ENCODE peak calls at places on chromosomes 5 and 9, in eight cellular contexts. One of them, this sample, is unnamed.

GRCh38 chr9:18296702-18297531 is 177.0 kb upstream of the ADAMTSL1 start:
- DNase-seq in activated effector memory CD4-positive, alpha-beta T cell treated with Interleukin-2 at 50 U/mL for 16 hours: no peak
- DNase-seq in MCF 10A: peak
- DNase-seq in NCI-H1092 treated with DMSO at 0.1 percent for 48 hours: no peak
- DNase-seq in H9: no peak
- DNase-seq in activated T-helper 1 cell treated with Interleukin-2 at 50 U/mL for 16 hours: no peak
- DNase-seq in Right ventricle myocardium inferior: no peak
- DNase-seq in posterior cingulate gyrus: no peak
- DNase-seq in this sample: no peak

GRCh38 chr9:91903126-91903911 is 46.7 kb downstream of the ROR2 start:
- DNase-seq in NCI-H1092 treated with DMSO at 0.1 percent for 48 hours: no peak
- DNase-seq in posterior cingulate gyrus: no peak
- DNase-seq in activated effector memory CD4-positive, alpha-beta T cell treated with Interleukin-2 at 50 U/mL for 16 hours: no peak
- DNase-seq in MCF 10A: no peak
- DNase-seq in Right ventricle myocardium inferior: no peak
- DNase-seq in activated T-helper 1 cell treated with Interleukin-2 at 50 U/mL for 16 hours: no peak
- DNase-seq in H9: no peak
- DNase-seq in this sample: no peak

GRCh38 chr9:99173570-99174504 is 47.9 kb downstream of the ALG2 start:
- DNase-seq in Right ventricle myocardium inferior: no peak
- DNase-seq in NCI-H1092 treated with DMSO at 0.1 percent for 48 hours: peak
- DNase-seq in activated effector memory CD4-positive, alpha-beta T cell treated with Interleukin-2 at 50 U/mL for 16 hours: no peak
- DNase-seq in MCF 10A: no peak
- DNase-seq in activated T-helper 1 cell treated with Interleukin-2 at 50 U/mL for 16 hours: no peak
- DNase-seq in H9: no peak
- DNase-seq in posterior cingulate gyrus: no peak
- DNase-seq in this sample: no peak

GRCh38 chr9:125960631-125961030 is 213.5 kb downstream of the PBX3 start:
- DNase-seq in MCF 10A: no peak
- DNase-seq in NCI-H1092 treated with DMSO at 0.1 percent for 48 hours: no peak
- DNase-seq in posterior cingulate gyrus: no peak
- DNase-seq in Right ventricle myocardium inferior: no peak
- DNase-seq in activated T-helper 1 cell treated with Interleukin-2 at 50 U/mL for 16 hours: no peak
- DNase-seq in activated effector memory CD4-positive, alpha-beta T cell treated with Interleukin-2 at 50 U/mL for 16 hours: no peak
- DNase-seq in H9: no peak
- DNase-seq in this sample: no peak

GRCh38 chr5:80504833-80505232 is 16.9 kb downstream of the FAM151B start:
- DNase-seq in Right ventricle myocardium inferior: no peak
- DNase-seq in posterior cingulate gyrus: no peak
- DNase-seq in H9: no peak
- DNase-seq in MCF 10A: no peak
- DNase-seq in NCI-H1092 treated with DMSO at 0.1 percent for 48 hours: no peak
- DNase-seq in activated T-helper 1 cell treated with Interleukin-2 at 50 U/mL for 16 hours: no peak
- DNase-seq in activated effector memory CD4-positive, alpha-beta T cell treated with Interleukin-2 at 50 U/mL for 16 hours: no peak
- DNase-seq in this sample: no peak

GRCh38 chr5:156981481-156981880 is 18.5 kb upstream of the TIMD4 start:
- DNase-seq in H9: no peak
- DNase-seq in NCI-H1092 treated with DMSO at 0.1 percent for 48 hours: no peak
- DNase-seq in activated T-helper 1 cell treated with Interleukin-2 at 50 U/mL for 16 hours: no peak
- DNase-seq in posterior cingulate gyrus: no peak
- DNase-seq in MCF 10A: no peak
- DNase-seq in activated effector memory CD4-positive, alpha-beta T cell treated with Interleukin-2 at 50 U/mL for 16 hours: no peak
- DNase-seq in Right ventricle myocardium inferior: no peak
- DNase-seq in this sample: no peak

GRCh38 chr9:71620806-71621205 is 147.5 kb downstream of the CEMIP2 start:
- DNase-seq in H9: no peak
- DNase-seq in activated T-helper 1 cell treated with Interleukin-2 at 50 U/mL for 16 hours: no peak
- DNase-seq in activated effector memory CD4-positive, alpha-beta T cell treated with Interleukin-2 at 50 U/mL for 16 hours: no peak
- DNase-seq in Right ventricle myocardium inferior: no peak
- DNase-seq in posterior cingulate gyrus: no peak
- DNase-seq in MCF 10A: no peak
- DNase-seq in NCI-H1092 treated with DMSO at 0.1 percent for 48 hours: no peak
- DNase-seq in this sample: no peak

GRCh38 chr5:86689103-86689729 is 71.5 kb downstream of the COX7C start:
- DNase-seq in H9: no peak
- DNase-seq in activated effector memory CD4-positive, alpha-beta T cell treated with Interleukin-2 at 50 U/mL for 16 hours: no peak
- DNase-seq in Right ventricle myocardium inferior: no peak
- DNase-seq in NCI-H1092 treated with DMSO at 0.1 percent for 48 hours: no peak
- DNase-seq in activated T-helper 1 cell treated with Interleukin-2 at 50 U/mL for 16 hours: no peak
- DNase-seq in MCF 10A: no peak
- DNase-seq in posterior cingulate gyrus: no peak
- DNase-seq in this sample: no peak

GRCh38 chr9:121274851-121275250 is 6.9 kb downstream of the GSN start:
- DNase-seq in Right ventricle myocardium inferior: no peak
- DNase-seq in MCF 10A: no peak
- DNase-seq in activated effector memory CD4-positive, alpha-beta T cell treated with Interleukin-2 at 50 U/mL for 16 hours: no peak
- DNase-seq in NCI-H1092 treated with DMSO at 0.1 percent for 48 hours: no peak
- DNase-seq in posterior cingulate gyrus: no peak
- DNase-seq in activated T-helper 1 cell treated with Interleukin-2 at 50 U/mL for 16 hours: no peak
- DNase-seq in H9: no peak
- DNase-seq in this sample: no peak

GRCh38 chr5:54900906-54901725 is 84.3 kb downstream of the ESM1 start:
- DNase-seq in posterior cingulate gyrus: no peak
- DNase-seq in activated effector memory CD4-positive, alpha-beta T cell treated with Interleukin-2 at 50 U/mL for 16 hours: no peak
- DNase-seq in activated T-helper 1 cell treated with Interleukin-2 at 50 U/mL for 16 hours: no peak
- DNase-seq in H9: no peak
- DNase-seq in MCF 10A: peak
- DNase-seq in Right ventricle myocardium inferior: no peak
- DNase-seq in NCI-H1092 treated with DMSO at 0.1 percent for 48 hours: no peak
- DNase-seq in this sample: no peak

GRCh38 chr5:11719888-11720481 is 184.3 kb downstream of the CTNND2 start:
- DNase-seq in posterior cingulate gyrus: no peak
- DNase-seq in H9: peak
- DNase-seq in NCI-H1092 treated with DMSO at 0.1 percent for 48 hours: no peak
- DNase-seq in activated effector memory CD4-positive, alpha-beta T cell treated with Interleukin-2 at 50 U/mL for 16 hours: no peak
- DNase-seq in activated T-helper 1 cell treated with Interleukin-2 at 50 U/mL for 16 hours: no peak
- DNase-seq in Right ventricle myocardium inferior: no peak
- DNase-seq in MCF 10A: peak
- DNase-seq in this sample: no peak

GRCh38 chr5:151077419-151077818 is 3.4 kb downstream of the TNIP1 start:
- DNase-seq in MCF 10A: no peak
- DNase-seq in NCI-H1092 treated with DMSO at 0.1 percent for 48 hours: no peak
- DNase-seq in H9: no peak
- DNase-seq in activated effector memory CD4-positive, alpha-beta T cell treated with Interleukin-2 at 50 U/mL for 16 hours: no peak
- DNase-seq in Right ventricle myocardium inferior: no peak
- DNase-seq in posterior cingulate gyrus: no peak
- DNase-seq in activated T-helper 1 cell treated with Interleukin-2 at 50 U/mL for 16 hours: no peak
- DNase-seq in this sample: no peak

GRCh38 chr9:129451089-129451656 is 169.7 kb downstream of the C9orf50 start:
- DNase-seq in activated effector memory CD4-positive, alpha-beta T cell treated with Interleukin-2 at 50 U/mL for 16 hours: no peak
- DNase-seq in H9: no peak
- DNase-seq in Right ventricle myocardium inferior: no peak
- DNase-seq in posterior cingulate gyrus: no peak
- DNase-seq in MCF 10A: no peak
- DNase-seq in activated T-helper 1 cell treated with Interleukin-2 at 50 U/mL for 16 hours: no peak
- DNase-seq in NCI-H1092 treated with DMSO at 0.1 percent for 48 hours: no peak
- DNase-seq in this sample: no peak

GRCh38 chr5:111478266-111478665 is 34.1 kb downstream of the STARD4 start:
- DNase-seq in activated effector memory CD4-positive, alpha-beta T cell treated with Interleukin-2 at 50 U/mL for 16 hours: no peak
- DNase-seq in activated T-helper 1 cell treated with Interleukin-2 at 50 U/mL for 16 hours: no peak
- DNase-seq in H9: no peak
- DNase-seq in posterior cingulate gyrus: no peak
- DNase-seq in MCF 10A: no peak
- DNase-seq in Right ventricle myocardium inferior: no peak
- DNase-seq in NCI-H1092 treated with DMSO at 0.1 percent for 48 hours: peak
- DNase-seq in this sample: no peak

GRCh38 chr9:77018058-77019009 is 1.1 kb upstream of the FOXB2 start:
- DNase-seq in NCI-H1092 treated with DMSO at 0.1 percent for 48 hours: peak
- DNase-seq in H9: peak
- DNase-seq in posterior cingulate gyrus: no peak
- DNase-seq in MCF 10A: no peak
- DNase-seq in activated effector memory CD4-positive, alpha-beta T cell treated with Interleukin-2 at 50 U/mL for 16 hours: no peak
- DNase-seq in Right ventricle myocardium inferior: no peak
- DNase-seq in activated T-helper 1 cell treated with Interleukin-2 at 50 U/mL for 16 hours: no peak
- DNase-seq in this sample: no peak

GRCh38 chr9:8235489-8235888 is 435.9 kb upstream of the DMAC1 start:
- DNase-seq in MCF 10A: no peak
- DNase-seq in posterior cingulate gyrus: no peak
- DNase-seq in NCI-H1092 treated with DMSO at 0.1 percent for 48 hours: no peak
- DNase-seq in H9: no peak
- DNase-seq in Right ventricle myocardium inferior: no peak
- DNase-seq in activated effector memory CD4-positive, alpha-beta T cell treated with Interleukin-2 at 50 U/mL for 16 hours: no peak
- DNase-seq in activated T-helper 1 cell treated with Interleukin-2 at 50 U/mL for 16 hours: no peak
- DNase-seq in this sample: no peak

GRCh38 chr9:108722396-108722795 is 133.4 kb downstream of the ACTL7B start:
- DNase-seq in Right ventricle myocardium inferior: no peak
- DNase-seq in NCI-H1092 treated with DMSO at 0.1 percent for 48 hours: no peak
- DNase-seq in H9: no peak
- DNase-seq in activated T-helper 1 cell treated with Interleukin-2 at 50 U/mL for 16 hours: no peak
- DNase-seq in posterior cingulate gyrus: no peak
- DNase-seq in activated effector memory CD4-positive, alpha-beta T cell treated with Interleukin-2 at 50 U/mL for 16 hours: no peak
- DNase-seq in MCF 10A: no peak
- DNase-seq in this sample: no peak

GRCh38 chr9:120730661-120731514 is 16.6 kb upstream of the MEGF9 start:
- DNase-seq in MCF 10A: peak
- DNase-seq in Right ventricle myocardium inferior: no peak
- DNase-seq in activated T-helper 1 cell treated with Interleukin-2 at 50 U/mL for 16 hours: no peak
- DNase-seq in activated effector memory CD4-positive, alpha-beta T cell treated with Interleukin-2 at 50 U/mL for 16 hours: no peak
- DNase-seq in NCI-H1092 treated with DMSO at 0.1 percent for 48 hours: no peak
- DNase-seq in H9: no peak
- DNase-seq in posterior cingulate gyrus: no peak
- DNase-seq in this sample: no peak

GRCh38 chr5:96257904-96258303 is 175.1 kb downstream of the PCSK1 start:
- DNase-seq in activated T-helper 1 cell treated with Interleukin-2 at 50 U/mL for 16 hours: no peak
- DNase-seq in NCI-H1092 treated with DMSO at 0.1 percent for 48 hours: no peak
- DNase-seq in H9: no peak
- DNase-seq in Right ventricle myocardium inferior: no peak
- DNase-seq in posterior cingulate gyrus: no peak
- DNase-seq in MCF 10A: no peak
- DNase-seq in activated effector memory CD4-positive, alpha-beta T cell treated with Interleukin-2 at 50 U/mL for 16 hours: no peak
- DNase-seq in this sample: no peak

GRCh38 chr5:118270506-118270905 is 717.8 kb downstream of the DTWD2 start:
- DNase-seq in posterior cingulate gyrus: no peak
- DNase-seq in activated T-helper 1 cell treated with Interleukin-2 at 50 U/mL for 16 hours: no peak
- DNase-seq in NCI-H1092 treated with DMSO at 0.1 percent for 48 hours: no peak
- DNase-seq in activated effector memory CD4-positive, alpha-beta T cell treated with Interleukin-2 at 50 U/mL for 16 hours: no peak
- DNase-seq in MCF 10A: no peak
- DNase-seq in H9: no peak
- DNase-seq in Right ventricle myocardium inferior: no peak
- DNase-seq in this sample: no peak

GRCh38 chr9:77475641-77476473 is 172.3 kb downstream of the GNA14 start:
- DNase-seq in activated T-helper 1 cell treated with Interleukin-2 at 50 U/mL for 16 hours: no peak
- DNase-seq in activated effector memory CD4-positive, alpha-beta T cell treated with Interleukin-2 at 50 U/mL for 16 hours: peak
- DNase-seq in Right ventricle myocardium inferior: no peak
- DNase-seq in MCF 10A: no peak
- DNase-seq in H9: no peak
- DNase-seq in posterior cingulate gyrus: no peak
- DNase-seq in NCI-H1092 treated with DMSO at 0.1 percent for 48 hours: peak
- DNase-seq in this sample: peak

This sample was measured in T-helper 9 cell.